ENCODE peak calls at places on chromosomes 12 and 14, in five cellular contexts. R, G, S, O and C are unnamed samples.

GRCh38 chr14:70724944-70725343 is 83.2 kb downstream of the TTC9 start:
- DNase-seq in G (no peak), S (no peak), R (no peak), O (no peak), C (no peak)

GRCh38 chr12:34598851-34599529 is 576.7 kb downstream of the ALG10 start:
- DNase-seq in G (no peak), R (no peak), O (no peak), S (no peak), C (no peak)

GRCh38 chr14:62062645-62063044 is 300.4 kb downstream of the SNAPC1 start:
- DNase-seq in O (no peak), S (no peak), G (no peak), R (peak; percentile 42), C (no peak)

GRCh38 chr14:47009615-47010014 is 358.0 kb upstream of the RPL10L start:
- DNase-seq in R (no peak), O (no peak), S (no peak), G (no peak), C (no peak)

GRCh38 chr14:73283592-73284379 is 46.5 kb downstream of the PAPLN start:
- DNase-seq in S (no peak), O (no peak), G (peak; percentile 76), R (no peak), C (no peak)

GRCh38 chr14:42665083-42665482 is 1058.4 kb downstream of the LRFN5 start:
- DNase-seq in O (no peak), S (no peak), R (no peak), G (no peak), C (peak; percentile 1)

GRCh38 chr12:109683316-109683715 is 30.3 kb upstream of the FAM222A start:
- DNase-seq in G (no peak), S (no peak), R (no peak), O (no peak), C (no peak)

GRCh38 chr14:83309211-83309610 is 1775.6 kb upstream of the SEL1L start:
- DNase-seq in R (no peak), O (no peak), S (no peak), G (no peak), C (no peak)

GRCh38 chr12:48247181-48247966 is 44.3 kb upstream of the OR10AD1 start:
- DNase-seq in R (no peak), G (no peak), S (no peak), O (no peak), C (no peak)

GRCh38 chr12:71397433-71397954 is 42.1 kb upstream of the LGR5 start:
- DNase-seq in R (no peak), O (no peak), S (no peak), G (no peak), C (no peak)

GRCh38 chr12:110073049-110073831 is 24.9 kb upstream of the C12orf76 start:
- DNase-seq in G (no peak), R (peak; percentile 54), S (peak; percentile 95), O (peak; percentile 78), C (no peak)

GRCh38 chr14:89743828-89744227 is 210.7 kb downstream of the EFCAB11 start:
- DNase-seq in S (no peak), O (no peak), G (no peak), R (no peak), C (no peak)

GRCh38 chr12:64452559-64453329 is 824 bp downstream of the TBK1 start:
- DNase-seq in O (peak; percentile 31), S (no peak), R (peak; percentile 15), G (no peak), C (no peak)

GRCh38 chr12:28987538-28988383 is 161.3 kb upstream of the FAR2 start:
- DNase-seq in G (no peak), S (no peak), O (no peak), R (no peak), C (no peak)

GRCh38 chr12:94545937-94546771 is 86.5 kb upstream of the CEP83 start:
- DNase-seq in G (peak; percentile 82), O (no peak), R (peak; percentile 43), S (no peak), C (no peak)

GRCh38 chr12:71069317-71069716 is 88.5 kb downstream of the TSPAN8 start:
- DNase-seq in O (no peak), G (no peak), S (no peak), R (no peak), C (no peak)

GRCh38 chr12:1324900-1325299 is 269.5 kb downstream of the FBXL14 start:
- DNase-seq in S (no peak), O (no peak), R (no peak), G (no peak), C (no peak)

GRCh38 chr12:123532808-123533649 is 490 bp downstream of the RILPL1 start:
- DNase-seq in O (peak; percentile 53), S (no peak), R (peak; percentile 19), G (peak; percentile 81), C (no peak)

GRCh38 chr14:105229099-105229655 is 19.2 kb upstream of the BTBD6 start:
- DNase-seq in O (no peak), R (no peak), G (no peak), S (no peak), C (no peak)

GRCh38 chr12:82857911-82858533 is 171.3 kb downstream of the TMTC2 start:
- DNase-seq in R (no peak), S (no peak), O (no peak), G (peak; percentile 9), C (no peak)

GRCh38 chr12:69872804-69873203 is 47.8 kb downstream of the MYRFL start:
- DNase-seq in O (no peak), R (no peak), S (no peak), G (no peak), C (no peak)

GRCh38 chr12:108634225-108634795 is 616 bp upstream of the SELPLG start:
- DNase-seq in S (no peak), G (no peak), R (peak; percentile 66), O (peak; percentile 38), C (peak; percentile 88)

GRCh38 chr12:48542300-48542928 is 17.0 kb downstream of the OR8S1 start:
- DNase-seq in O (peak; percentile 17), R (peak; percentile 20), S (peak; percentile 44), G (peak; percentile 45), C (peak; percentile 45)

GRCh38 chr12:51439330-51439729 is 14.7 kb downstream of the SLC4A8 start:
- DNase-seq in G (no peak), R (no peak), S (no peak), O (no peak), C (no peak)

GRCh38 chr14:64997108-64997794 is 10.6 kb downstream of the FNTB start:
- DNase-seq in G (peak; percentile 16), R (no peak), O (no peak), S (no peak), C (no peak)

GRCh38 chr12:106170285-106170684 is 31.5 kb upstream of the NUAK1 start:
- DNase-seq in R (no peak), G (no peak), S (no peak), O (peak; percentile 29), C (no peak)

DNA sequence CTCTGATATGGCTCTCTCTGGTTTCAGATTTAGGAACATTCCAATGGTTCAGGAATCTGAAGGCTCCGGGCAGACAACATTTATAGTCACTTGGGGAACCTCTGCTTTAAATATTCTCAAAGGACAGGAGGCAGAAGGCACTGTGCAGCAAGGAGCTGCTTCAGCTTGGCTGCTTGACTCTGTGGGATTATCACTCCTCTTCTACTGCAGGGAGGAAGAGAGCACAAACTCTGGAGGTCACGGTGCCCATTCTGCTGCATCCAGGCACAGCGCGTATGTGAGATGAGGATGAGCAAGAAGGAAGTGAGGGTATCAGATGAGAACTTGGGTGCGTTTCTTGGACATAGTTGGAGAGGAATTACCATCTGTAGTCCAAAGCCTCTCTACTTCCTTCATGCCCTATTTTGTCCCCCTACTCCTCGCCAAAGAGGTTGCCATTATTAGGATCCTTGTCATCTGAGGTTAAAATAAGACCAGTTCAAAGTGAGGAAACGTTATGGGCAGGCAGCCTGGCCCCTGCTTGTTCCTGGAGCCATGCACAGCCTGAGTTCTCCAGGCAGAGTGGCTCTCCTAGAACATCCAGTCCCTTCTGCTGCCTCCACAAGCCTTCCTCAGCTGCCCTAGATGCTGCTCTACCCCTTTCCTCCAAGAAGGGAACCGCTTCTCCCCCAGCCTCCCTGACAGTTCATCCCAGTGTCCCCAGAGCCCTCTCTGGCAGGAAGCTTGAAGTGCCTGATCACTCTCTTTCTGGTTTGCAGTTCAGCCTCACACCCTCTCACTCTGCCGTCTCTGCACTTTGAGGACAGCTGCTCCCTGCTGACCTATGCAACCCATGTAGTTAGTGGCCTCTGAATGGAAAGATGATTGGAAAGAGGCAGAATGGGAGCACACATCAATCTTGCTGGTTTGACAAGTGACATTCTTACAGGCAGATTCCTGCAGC is 12.5 kb downstream of the FGF6 start:
- DNase-seq in S (no peak), O (no peak), G (no peak), R (no peak), C (no peak)
- H3K4me3 ChIP-seq in S (no peak overlapping the region), O (no peak overlapping the region), G (no peak overlapping the region), R (no peak overlapping the region), C (no peak overlapping the region)

GRCh38 chr12:10097521-10097920 is 1.3 kb downstream of the CLEC1A start:
- DNase-seq in G (no peak), S (no peak), O (no peak), R (no peak), C (no peak)
- H3K4me3 ChIP-seq in G (no peak overlapping the region), S (no peak overlapping the region), O (no peak overlapping the region), R (no peak overlapping the region), C (no peak overlapping the region)

DNA sequence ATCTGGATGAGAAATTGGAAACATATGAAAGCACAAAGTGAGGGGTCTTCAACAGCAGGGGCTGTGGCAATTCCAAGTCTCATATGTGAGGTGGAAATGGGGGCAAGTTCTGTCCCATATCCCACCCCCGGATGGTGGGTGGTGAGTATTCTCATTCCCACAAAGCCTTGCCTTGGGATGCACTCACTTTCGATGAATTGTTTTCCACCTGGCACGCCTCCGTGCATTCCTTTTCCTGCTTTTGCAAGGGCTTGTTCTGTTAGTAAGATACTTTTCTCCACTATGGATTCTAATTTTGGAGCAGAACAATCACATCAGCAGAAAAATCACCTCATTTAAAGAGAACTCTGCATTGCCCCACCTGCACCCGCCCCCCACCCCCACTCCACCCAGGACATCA is 3.1 kb downstream of the LACRT start:
- DNase-seq in O (no peak), G (no peak), R (no peak), S (no peak), C (no peak)
- H3K4me3 ChIP-seq in O (no peak overlapping the region), G (no peak overlapping the region), R (no peak overlapping the region), S (no peak overlapping the region), C (no peak overlapping the region)

GRCh38 chr12:89348894-89349669 is 3.2 kb downstream of the DUSP6 start:
- DNase-seq in S (no peak), O (no peak), R (no peak), G (peak; percentile 30), C (no peak)
- H3K4me3 ChIP-seq in S (peak overlapping the region; percentile 93), O (peak overlapping the region; percentile 78), R (no peak overlapping the region), G (peak overlapping the region; percentile 68), C (no peak overlapping the region)

DNA sequence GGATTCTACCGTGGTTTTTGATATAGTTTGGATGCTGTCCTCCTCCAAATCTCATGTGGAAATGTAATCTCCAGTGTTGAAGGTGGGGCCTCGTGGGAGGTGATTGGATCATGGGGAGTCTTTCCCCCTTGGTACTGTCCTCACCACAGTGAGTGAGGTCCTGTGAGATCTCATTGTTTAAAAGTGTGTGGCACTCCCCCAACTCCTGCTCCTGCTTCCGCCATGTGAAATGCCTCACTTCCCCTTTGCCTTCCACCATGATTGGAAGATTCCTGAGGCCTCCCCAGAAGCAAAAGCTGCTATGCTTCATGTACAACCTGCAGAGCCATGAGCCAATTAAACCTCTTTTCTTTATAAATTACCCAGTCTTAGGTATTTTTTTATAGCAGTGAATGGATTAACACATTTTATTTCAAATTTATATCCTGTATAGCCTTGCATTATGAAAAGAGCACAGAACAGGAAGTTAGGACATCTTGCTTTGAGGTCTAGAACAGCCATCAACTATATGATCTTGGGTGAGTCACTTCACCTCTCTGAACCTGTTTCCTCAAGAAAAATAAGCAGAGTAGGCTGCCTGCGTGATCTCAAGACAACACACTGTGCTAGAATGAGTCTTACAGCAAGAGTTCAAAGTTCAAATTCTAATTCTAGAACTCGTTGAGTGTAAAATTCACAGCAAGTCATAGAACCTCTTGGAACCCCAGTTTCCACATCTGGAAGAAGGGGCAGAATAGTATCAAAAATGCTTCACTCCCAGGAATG is 160.9 kb upstream of the EEA1 start:
- DNase-seq in R (no peak), O (peak; percentile 37), G (no peak), S (no peak), C (peak; percentile 27)
- H3K4me3 ChIP-seq in R (no peak overlapping the region), O (no peak overlapping the region), G (no peak overlapping the region), S (no peak overlapping the region), C (no peak overlapping the region)